ENCODE peak calls at places on chromosomes 2 and 18, in ten cellular contexts. Q, O, Z, N, M, Y, D, V, J and B are unnamed samples.

GRCh38 chr2:85697096-85697495 is 2.9 kb downstream of the GNLY start:
- DNase-seq in Q (no peak), O (no peak), Z (no peak), N (no peak), M (no peak), Y (no peak), D (no peak), V (no peak), J (no peak), B (no peak)

GRCh38 chr18:69804776-69805501 is 142.7 kb downstream of the CD226 start:
- DNase-seq in Q (no peak), O (no peak), Z (no peak), N (no peak), M (no peak), Y (no peak), D (no peak), V (no peak), J (no peak), B (no peak)

GRCh38 chr2:8152392-8153257 is 529.2 kb upstream of the ID2 start:
- DNase-seq in Q (no peak), O (no peak), Z (no peak), N (no peak), M (no peak), Y (no peak), D (no peak), V (no peak), J (no peak), B (no peak)

GRCh38 chr2:196333397-196333796 is 162.0 kb upstream of the STK17B start:
- DNase-seq in Q (no peak), O (no peak), Z (no peak), N (no peak), M (no peak), Y (no peak), D (no peak), V (peak; percentile 15), J (no peak), B (no peak)

GRCh38 chr2:20618886-20619521 is 31.9 kb downstream of the HS1BP3 start:
- DNase-seq in Q (no peak), O (no peak), Z (peak; percentile 42), N (no peak), M (peak; percentile 73), Y (peak; percentile 74), D (no peak), V (no peak), J (peak; percentile 57), B (peak; percentile 45)

GRCh38 chr18:8844721-8845148 is 139.4 kb downstream of the MTCL1 start:
- DNase-seq in Q (no peak), O (no peak), Z (no peak), N (no peak), M (no peak), Y (no peak), D (peak; percentile 77), V (peak; percentile 46), J (no peak), B (no peak)

GRCh38 chr18:21703241-21703820 is 1.2 kb downstream of the ABHD3 start:
- DNase-seq in Q (no peak), O (no peak), Z (peak; percentile 63), N (no peak), M (no peak), Y (no peak), D (peak; percentile 48), V (peak; percentile 51), J (no peak), B (no peak)

GRCh38 chr2:5530022-5530696 is 162.0 kb upstream of the SOX11 start:
- DNase-seq in Q (no peak), O (no peak), Z (no peak), N (no peak), M (no peak), Y (no peak), D (no peak), V (no peak), J (no peak), B (no peak)

GRCh38 chr2:235092854-235093253 is 141.0 kb downstream of the SH3BP4 start:
- DNase-seq in Q (no peak), O (no peak), Z (no peak), N (no peak), M (no peak), Y (no peak), D (no peak), V (no peak), J (no peak), B (no peak)

GRCh38 chr2:235094457-235094856 is 142.6 kb downstream of the SH3BP4 start:
- DNase-seq in Q (no peak), O (no peak), Z (no peak), N (no peak), M (no peak), Y (no peak), D (no peak), V (no peak), J (no peak), B (no peak)

GRCh38 chr2:235091421-235091820 is 139.6 kb downstream of the SH3BP4 start:
- DNase-seq in Q (no peak), O (no peak), Z (no peak), N (no peak), M (no peak), Y (no peak), D (no peak), V (no peak), J (no peak), B (no peak)

GRCh38 chr2:235091983-235092382 is 140.2 kb downstream of the SH3BP4 start:
- DNase-seq in Q (no peak), O (no peak), Z (no peak), N (no peak), M (no peak), Y (no peak), D (no peak), V (no peak), J (no peak), B (no peak)

GRCh38 chr2:235092433-235092832 is 140.6 kb downstream of the SH3BP4 start:
- DNase-seq in Q (no peak), O (no peak), Z (no peak), N (no peak), M (no peak), Y (no peak), D (no peak), V (no peak), J (no peak), B (no peak)
- TF ChIP-seq CTCF in Q (no peak), O (no peak), Z (no peak), N (no peak), M (no peak), Y (no peak), D (no peak), V (no peak), J (no peak), B (no peak)

GRCh38 chr2:88844960-88845359 is 153.5 kb downstream of the RPIA start:
- DNase-seq in Q (no peak), O (no peak), Z (no peak), N (no peak), M (no peak), Y (no peak), D (no peak), V (no peak), J (no peak), B (no peak)

GRCh38 chr2:88843061-88843460 is 151.6 kb downstream of the RPIA start:
- DNase-seq in Q (no peak), O (no peak), Z (no peak), N (no peak), M (no peak), Y (no peak), D (no peak), V (no peak), J (no peak), B (no peak)

GRCh38 chr2:88842656-88843055 is 151.2 kb downstream of the RPIA start:
- DNase-seq in Q (peak; percentile 45), O (no peak), Z (no peak), N (no peak), M (no peak), Y (no peak), D (no peak), V (no peak), J (no peak), B (no peak)

GRCh38 chr2:88843651-88844050 is 152.2 kb downstream of the RPIA start:
- DNase-seq in Q (no peak), O (no peak), Z (no peak), N (no peak), M (no peak), Y (no peak), D (no peak), V (no peak), J (no peak), B (no peak)

GRCh38 chr2:88845772-88846661 is 154.5 kb downstream of the RPIA start:
- DNase-seq in Q (no peak), O (no peak), Z (no peak), N (no peak), M (peak; percentile 82), Y (no peak), D (no peak), V (no peak), J (no peak), B (no peak)
- H3K4me3 ChIP-seq in Q (no peak overlapping the region), O (no peak overlapping the region), Z (no peak overlapping the region), N (no peak overlapping the region), M (no peak overlapping the region), Y (no peak overlapping the region), D (no peak overlapping the region), V (no peak overlapping the region), J (no peak overlapping the region), B (no peak overlapping the region)

GRCh38 chr18:24176727-24177416 is 38.0 kb downstream of the CABYR start:
- DNase-seq in Q (peak; percentile 68), O (peak; percentile 22), Z (peak; percentile 93), N (peak; percentile 86), M (peak; percentile 84), Y (no peak), D (peak; percentile 66), V (peak; percentile 56), J (peak; percentile 63), B (peak; percentile 59)
- TF ChIP-seq CTCF in Q (peak; percentile 90), O (peak; percentile 44), Z (peak; percentile 94), N (peak; percentile 90), M (no peak), Y (peak; percentile 65), D (peak; percentile 87), V (peak; percentile 64), J (peak; percentile 79), B (peak; percentile 69)

GRCh38 chr2:224143521-224143920 is 104.4 kb upstream of the SERPINE2 start:
- DNase-seq in Q (no peak), O (no peak), Z (no peak), N (no peak), M (no peak), Y (no peak), D (no peak), V (no peak), J (no peak), B (no peak)

GRCh38 chr2:224146356-224147160 is 107.5 kb upstream of the SERPINE2 start:
- DNase-seq in Q (no peak), O (no peak), Z (no peak), N (no peak), M (no peak), Y (no peak), D (peak; percentile 39), V (no peak), J (no peak), B (no peak)

GRCh38 chr2:224145751-224146355 is 106.8 kb upstream of the SERPINE2 start:
- DNase-seq in Q (peak; percentile 94), O (no peak), Z (no peak), N (no peak), M (no peak), Y (no peak), D (peak; percentile 79), V (peak; percentile 80), J (no peak), B (no peak)

GRCh38 chr2:224141304-224141703 is 102.2 kb upstream of the SERPINE2 start:
- DNase-seq in Q (no peak), O (no peak), Z (no peak), N (no peak), M (no peak), Y (no peak), D (no peak), V (no peak), J (no peak), B (no peak)

DNA sequence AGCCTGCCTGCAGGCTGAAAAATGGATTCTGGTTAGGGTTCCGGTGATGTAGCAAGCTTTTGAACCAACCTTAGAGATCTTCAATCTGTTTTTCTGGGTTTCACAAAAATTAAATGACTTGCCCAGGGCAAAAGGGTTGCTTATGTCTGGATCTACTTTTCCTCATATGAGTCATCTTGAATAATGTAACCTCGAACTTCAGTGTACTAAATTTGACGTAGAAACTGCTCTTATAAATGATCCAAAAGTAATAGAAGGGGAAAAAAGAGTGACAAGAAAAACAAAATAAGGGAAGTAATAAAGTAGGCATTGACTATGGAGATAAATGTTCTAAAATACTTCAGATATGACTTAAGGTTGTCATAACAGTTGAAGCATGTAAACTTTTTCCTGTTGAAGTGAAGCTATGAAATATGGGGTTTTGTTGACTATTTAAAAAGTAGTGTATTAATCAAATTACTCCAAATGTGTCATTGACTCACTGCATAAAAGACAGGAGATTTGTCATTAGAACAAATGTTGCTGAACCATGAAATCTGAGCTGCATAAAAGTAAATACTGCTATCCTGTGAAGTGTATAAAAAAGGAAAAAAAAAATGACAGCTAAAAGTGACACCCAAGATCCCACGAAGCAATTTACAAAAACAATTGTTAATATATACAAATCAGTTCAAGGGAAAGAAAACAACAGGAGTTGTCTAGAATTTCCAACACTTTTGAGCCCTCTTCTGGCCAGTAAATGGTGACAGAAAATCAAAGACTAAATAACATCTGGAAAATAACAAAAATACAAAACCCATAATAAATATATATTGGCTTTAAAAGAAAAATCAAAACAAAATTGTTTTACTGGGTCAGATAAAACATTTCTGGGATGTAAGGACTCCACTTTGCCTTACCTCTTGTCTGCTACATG is 103.6 kb upstream of the SERPINE2 start:
- DNase-seq in Q (peak; percentile 55), O (no peak), Z (no peak), N (no peak), M (no peak), Y (no peak), D (peak; percentile 60), V (peak; percentile 81), J (no peak), B (no peak)
- H3K4me3 ChIP-seq in Q (no peak overlapping the region), O (no peak overlapping the region), Z (no peak overlapping the region), N (no peak overlapping the region), M (no peak overlapping the region), Y (no peak overlapping the region), D (no peak overlapping the region), V (no peak overlapping the region), J (no peak overlapping the region), B (no peak overlapping the region)